ENCODE peak calls at places on chromosome 12, in eight cellular contexts. One of them, this sample, is unnamed.

GRCh38 chr12:76268267-76268666 is 79.9 kb downstream of the BBS10 start:
- DNase-seq in tibial nerve: no peak
- DNase-seq in lower leg skin: no peak
- DNase-seq in body of pancreas: no peak
- DNase-seq in cardiac muscle cell: no peak
- DNase-seq in HT1080: no peak
- DNase-seq in stimulated activated CD4-positive, alpha-beta T cell treated with anti-CD3 and anti-CD28 coated beads, Interleukin-12 subunit alpha, Interleukin-12 subunit beta, amount 100 ng/mL, for 4 hours: no peak
- DNase-seq in tibial artery: no peak
- DNase-seq in this sample: no peak

GRCh38 chr12:96368233-96368632 is 32.0 kb downstream of the CDK17 start:
- DNase-seq in tibial nerve: no peak
- DNase-seq in lower leg skin: peak; percentile 23
- DNase-seq in body of pancreas: no peak
- DNase-seq in cardiac muscle cell: peak; percentile 6
- DNase-seq in HT1080: no peak
- DNase-seq in stimulated activated CD4-positive, alpha-beta T cell treated with anti-CD3 and anti-CD28 coated beads, Interleukin-12 subunit alpha, Interleukin-12 subunit beta, amount 100 ng/mL, for 4 hours: no peak
- DNase-seq in tibial artery: peak; percentile 31
- DNase-seq in this sample: no peak

GRCh38 chr12:25424186-25424854 is 128.8 kb downstream of the LMNTD1 start:
- DNase-seq in tibial nerve: no peak
- DNase-seq in lower leg skin: no peak
- DNase-seq in body of pancreas: no peak
- DNase-seq in cardiac muscle cell: no peak
- DNase-seq in HT1080: no peak
- DNase-seq in stimulated activated CD4-positive, alpha-beta T cell treated with anti-CD3 and anti-CD28 coated beads, Interleukin-12 subunit alpha, Interleukin-12 subunit beta, amount 100 ng/mL, for 4 hours: no peak
- DNase-seq in tibial artery: no peak
- DNase-seq in this sample: no peak

GRCh38 chr12:127398026-127398715 is 868.8 kb upstream of the TMEM132C start:
- DNase-seq in tibial nerve: no peak
- DNase-seq in lower leg skin: no peak
- DNase-seq in body of pancreas: no peak
- DNase-seq in cardiac muscle cell: no peak
- DNase-seq in HT1080: peak; percentile 11
- DNase-seq in stimulated activated CD4-positive, alpha-beta T cell treated with anti-CD3 and anti-CD28 coated beads, Interleukin-12 subunit alpha, Interleukin-12 subunit beta, amount 100 ng/mL, for 4 hours: no peak
- DNase-seq in tibial artery: no peak
- DNase-seq in this sample: no peak

GRCh38 chr12:1505151-1505450 is 89.3 kb downstream of the FBXL14 start:
- DNase-seq in tibial nerve: no peak
- DNase-seq in lower leg skin: no peak
- DNase-seq in body of pancreas: no peak
- DNase-seq in cardiac muscle cell: no peak
- DNase-seq in HT1080: no peak
- DNase-seq in stimulated activated CD4-positive, alpha-beta T cell treated with anti-CD3 and anti-CD28 coated beads, Interleukin-12 subunit alpha, Interleukin-12 subunit beta, amount 100 ng/mL, for 4 hours: no peak
- DNase-seq in tibial artery: no peak
- DNase-seq in this sample: no peak

GRCh38 chr12:118061011-118061875 is at the start of gene WSB2:
- DNase-seq in tibial nerve: peak; percentile 84
- DNase-seq in lower leg skin: peak; percentile 72
- DNase-seq in body of pancreas: peak; percentile 69
- DNase-seq in cardiac muscle cell: peak; percentile 58
- DNase-seq in HT1080: no peak
- DNase-seq in stimulated activated CD4-positive, alpha-beta T cell treated with anti-CD3 and anti-CD28 coated beads, Interleukin-12 subunit alpha, Interleukin-12 subunit beta, amount 100 ng/mL, for 4 hours: peak; percentile 60
- DNase-seq in tibial artery: peak; percentile 80
- DNase-seq in this sample: no peak

GRCh38 chr12:6340745-6341438 is 984 bp downstream of the TNFRSF1A start:
- DNase-seq in tibial nerve: no peak
- DNase-seq in lower leg skin: no peak
- DNase-seq in body of pancreas: peak; percentile 10
- DNase-seq in cardiac muscle cell: no peak
- DNase-seq in HT1080: no peak
- DNase-seq in stimulated activated CD4-positive, alpha-beta T cell treated with anti-CD3 and anti-CD28 coated beads, Interleukin-12 subunit alpha, Interleukin-12 subunit beta, amount 100 ng/mL, for 4 hours: no peak
- DNase-seq in tibial artery: no peak
- DNase-seq in this sample: no peak

GRCh38 chr12:27781680-27782079 is 1.6 kb upstream of the MANSC4 start:
- DNase-seq in tibial nerve: no peak
- DNase-seq in lower leg skin: no peak
- DNase-seq in body of pancreas: no peak
- DNase-seq in cardiac muscle cell: no peak
- DNase-seq in HT1080: peak; percentile 36
- DNase-seq in stimulated activated CD4-positive, alpha-beta T cell treated with anti-CD3 and anti-CD28 coated beads, Interleukin-12 subunit alpha, Interleukin-12 subunit beta, amount 100 ng/mL, for 4 hours: no peak
- DNase-seq in tibial artery: no peak
- DNase-seq in this sample: peak; percentile 38

GRCh38 chr12:52396656-52397055 is 9.5 kb downstream of the KRT82 start:
- DNase-seq in tibial nerve: no peak
- DNase-seq in lower leg skin: no peak
- DNase-seq in body of pancreas: no peak
- DNase-seq in cardiac muscle cell: no peak
- DNase-seq in HT1080: no peak
- DNase-seq in stimulated activated CD4-positive, alpha-beta T cell treated with anti-CD3 and anti-CD28 coated beads, Interleukin-12 subunit alpha, Interleukin-12 subunit beta, amount 100 ng/mL, for 4 hours: no peak
- DNase-seq in tibial artery: no peak
- DNase-seq in this sample: no peak

GRCh38 chr12:62910549-62911169 is 24.3 kb downstream of the PPM1H start:
- DNase-seq in tibial nerve: no peak
- DNase-seq in lower leg skin: no peak
- DNase-seq in body of pancreas: no peak
- DNase-seq in cardiac muscle cell: peak; percentile 15
- DNase-seq in HT1080: no peak
- DNase-seq in stimulated activated CD4-positive, alpha-beta T cell treated with anti-CD3 and anti-CD28 coated beads, Interleukin-12 subunit alpha, Interleukin-12 subunit beta, amount 100 ng/mL, for 4 hours: no peak
- DNase-seq in tibial artery: no peak
- DNase-seq in this sample: no peak

GRCh38 chr12:124737772-124738635 is 125.7 kb downstream of the SCARB1 start:
- DNase-seq in tibial nerve: no peak
- DNase-seq in lower leg skin: no peak
- DNase-seq in body of pancreas: no peak
- DNase-seq in cardiac muscle cell: no peak
- DNase-seq in HT1080: no peak
- DNase-seq in stimulated activated CD4-positive, alpha-beta T cell treated with anti-CD3 and anti-CD28 coated beads, Interleukin-12 subunit alpha, Interleukin-12 subunit beta, amount 100 ng/mL, for 4 hours: no peak
- DNase-seq in tibial artery: no peak
- DNase-seq in this sample: no peak

GRCh38 chr12:56158926-56159461 is 835 bp downstream of the MYL6 start:
- DNase-seq in tibial nerve: peak; percentile 71
- DNase-seq in lower leg skin: peak; percentile 88
- DNase-seq in body of pancreas: peak; percentile 82
- DNase-seq in cardiac muscle cell: peak; percentile 90
- DNase-seq in HT1080: peak; percentile 68
- DNase-seq in stimulated activated CD4-positive, alpha-beta T cell treated with anti-CD3 and anti-CD28 coated beads, Interleukin-12 subunit alpha, Interleukin-12 subunit beta, amount 100 ng/mL, for 4 hours: no peak
- DNase-seq in tibial artery: peak; percentile 94
- DNase-seq in this sample: peak; percentile 79

This sample was measured in HAP-1.